ENCODE peak calls at places on chromosomes 13 and 19, in ten cellular contexts. G is skeletal muscle cell; F is left cardiac atrium; S is stimulated activated CD4-positive, alpha-beta T cell treated with anti-CD3 and anti-CD28 coated beads, Interleukin-15, amount 100 ng/mL, for 1 hour; Z is ELF-1; C is PC-3; H is ecto neural progenitor cell; J is nephron progenitor cell; N is NCI-H446; L is neural crest cell. P is an unnamed sample.

GRCh38 chr13:79457948-79458347 is 23.0 kb upstream of the NDFIP2 start:
- DNase-seq in C (peak), H (no peak), G (peak), J (no peak), Z (no peak), N (no peak), S (no peak), L (no peak), F (no peak), P (no peak)

GRCh38 chr19:57648336-57649003 is 15.5 kb downstream of the ZNF211 start:
- DNase-seq in J (no peak), L (no peak), Z (no peak), H (no peak), C (no peak), F (no peak), N (peak), S (no peak), G (no peak), P (no peak)

GRCh38 chr13:42116225-42116624 is 67.8 kb downstream of the DGKH start:
- DNase-seq in H (no peak), Z (no peak), F (no peak), N (no peak), L (no peak), J (no peak), S (no peak), G (no peak), C (no peak), P (no peak)

GRCh38 chr13:20461481-20461859 is 64.2 kb downstream of the CRYL1 start:
- DNase-seq in C (peak), L (no peak), J (no peak), S (no peak), Z (peak), H (no peak), F (no peak), N (no peak), G (peak), P (no peak)

GRCh38 chr13:35255241-35255640 is 221.2 kb downstream of the MAB21L1 start:
- DNase-seq in J (no peak), G (no peak), N (no peak), C (no peak), H (peak), F (no peak), Z (no peak), L (no peak), S (no peak), P (no peak)

GRCh38 chr19:21586341-21587116 is 81.1 kb downstream of the ZNF429 start:
- DNase-seq in C (no peak), Z (peak), H (peak), L (peak), F (no peak), N (no peak), J (peak), S (peak), G (no peak), P (no peak)

GRCh38 chr13:40318366-40318765 is 348.1 kb downstream of the FOXO1 start:
- DNase-seq in F (peak), H (no peak), Z (no peak), N (no peak), C (no peak), S (no peak), G (no peak), J (no peak), L (no peak), P (no peak)

GRCh38 chr13:34025746-34026145 is 207.8 kb downstream of the RFC3 start:
- DNase-seq in C (peak), N (no peak), L (no peak), G (peak), S (no peak), F (no peak), J (no peak), H (no peak), Z (no peak), P (no peak)

GRCh38 chr19:2582984-2583956 is 107.3 kb downstream of the GADD45B start:
- DNase-seq in S (no peak), Z (no peak), F (no peak), N (no peak), J (no peak), C (no peak), L (no peak), G (no peak), H (no peak), P (no peak)

GRCh38 chr19:46495789-46496099 is at the start of gene PNMA8B:
- DNase-seq in G (no peak), Z (peak), S (no peak), J (peak), L (peak), N (no peak), F (peak), C (no peak), H (peak), P (no peak)

GRCh38 chr19:51311388-51312257 is at the start of gene IGLON5:
- DNase-seq in S (no peak), C (no peak), Z (peak), N (no peak), J (peak), G (no peak), H (peak), L (no peak), F (no peak), P (no peak)

GRCh38 chr19:13164370-13165090 is 14.3 kb downstream of the IER2 start:
- DNase-seq in N (no peak), G (no peak), C (peak), S (no peak), H (peak), L (peak), Z (peak), J (peak), F (peak), P (no peak)

GRCh38 chr13:113120300-113121182 is 2.1 kb upstream of the F10 start:
- DNase-seq in G (no peak), F (peak), S (no peak), L (no peak), C (no peak), J (no peak), Z (no peak), H (peak), N (no peak), P (no peak)

GRCh38 chr13:44927953-44928352 is 61.3 kb downstream of the NUFIP1 start:
- DNase-seq in F (no peak), H (no peak), J (no peak), L (no peak), N (no peak), Z (no peak), C (no peak), G (no peak), S (no peak), P (no peak)